ENCODE peak calls at places on chromosome 14, in seven cellular contexts. N, Q, G, U, M, V and R are unnamed samples.

GRCh38 chr14:101730626-101731186 is 30.8 kb upstream of the PPP2R5C start:
- DNase-seq in G (no peak), V (no peak), N (no peak), Q (no peak), U (no peak), M (no peak), R (no peak)

GRCh38 chr14:68734231-68734732 is 58.6 kb downstream of the ZFP36L1 start:
- DNase-seq in G (no peak), V (no peak), N (no peak), U (peak), Q (no peak), M (peak), R (no peak)

GRCh38 chr14:102222751-102223150 is 82.2 kb downstream of the MOK start:
- DNase-seq in N (no peak), G (no peak), V (no peak), Q (no peak), U (no peak), M (no peak), R (no peak)

GRCh38 chr14:67536087-67536486 is 3.0 kb downstream of the PLEKHH1 start:
- DNase-seq in M (no peak), U (no peak), Q (no peak), N (no peak), G (no peak), V (no peak), R (no peak)

GRCh38 chr14:89827260-89827659 is 127.3 kb downstream of the EFCAB11 start:
- DNase-seq in M (no peak), G (no peak), N (no peak), U (no peak), V (no peak), Q (no peak), R (no peak)

GRCh38 chr14:83196235-83196634 is 1662.6 kb upstream of the SEL1L start:
- DNase-seq in G (no peak), V (no peak), M (peak), Q (no peak), U (no peak), N (no peak), R (no peak)

GRCh38 chr14:106841701-106842100 is 1315.3 kb downstream of the TMEM121 start:
- DNase-seq in N (no peak), Q (no peak), U (no peak), M (no peak), V (no peak), G (no peak), R (no peak)

GRCh38 chr14:34387974-34388533 is 74.0 kb downstream of the SPTSSA start:
- DNase-seq in M (no peak), G (no peak), N (no peak), V (no peak), Q (no peak), U (no peak), R (no peak)

GRCh38 chr14:74915826-74916225 is 7.2 kb downstream of the RPS6KL1 start:
- DNase-seq in N (no peak), M (no peak), Q (no peak), G (no peak), V (no peak), U (no peak), R (no peak)

GRCh38 chr14:73751157-73751691 is 37.0 kb upstream of the PNMA1 start:
- DNase-seq in V (no peak), M (no peak), G (no peak), N (no peak), U (no peak), Q (no peak), R (no peak)

GRCh38 chr14:49984419-49984818 is 91.5 kb downstream of the ARF6 start:
- DNase-seq in U (no peak), Q (no peak), G (no peak), V (peak), M (no peak), N (no peak), R (peak)

GRCh38 chr14:72247896-72248295 is 315.7 kb downstream of the RGS6 start:
- DNase-seq in M (no peak), G (no peak), V (no peak), Q (no peak), U (no peak), N (no peak), R (no peak)

GRCh38 chr14:90742709-90743108 is 73.5 kb downstream of the TTC7B start:
- DNase-seq in N (no peak), U (no peak), Q (no peak), V (no peak), M (no peak), G (no peak), R (no peak)

GRCh38 chr14:89053303-89053702 is 228.9 kb downstream of the TTC8 start:
- DNase-seq in Q (no peak), M (no peak), G (no peak), N (no peak), U (no peak), V (no peak), R (no peak)

GRCh38 chr14:81192594-81192993 is 28.2 kb downstream of the GTF2A1 start:
- DNase-seq in G (no peak), V (no peak), Q (no peak), M (no peak), U (no peak), N (no peak), R (no peak)

GRCh38 chr14:106766145-106766544 is 1239.8 kb downstream of the TMEM121 start:
- DNase-seq in Q (no peak), M (no peak), G (no peak), V (no peak), N (no peak), U (no peak), R (no peak)

GRCh38 chr14:72605096-72605920 is 288.6 kb downstream of the DPF3 start:
- DNase-seq in Q (no peak), M (no peak), G (no peak), V (no peak), N (no peak), U (no peak), R (no peak)

GRCh38 chr14:65019944-65020566 is 33.4 kb downstream of the FNTB start:
- DNase-seq in Q (peak), U (peak), N (peak), M (no peak), V (peak), G (no peak), R (peak)

GRCh38 chr14:55180434-55180833 is 11.0 kb downstream of the DLGAP5 start:
- DNase-seq in N (no peak), V (no peak), U (peak), G (no peak), Q (peak), M (no peak), R (peak)

GRCh38 chr14:70999117-70999516 is 91.9 kb downstream of the PCNX1 start:
- DNase-seq in V (no peak), Q (no peak), G (no peak), U (no peak), N (no peak), M (no peak), R (no peak)

GRCh38 chr14:59482471-59483331 is 1.5 kb downstream of the L3HYPDH start:
- DNase-seq in G (no peak), V (peak), N (peak), Q (peak), U (no peak), M (no peak), R (peak)

GRCh38 chr14:26794731-26795130 is 196.9 kb upstream of the NOVA1 start:
- DNase-seq in N (no peak), Q (no peak), V (no peak), M (no peak), U (no peak), G (no peak), R (peak)

GRCh38 chr14:101589486-101590015 is 28.3 kb downstream of the DIO3 start:
- DNase-seq in G (no peak), V (no peak), N (no peak), M (no peak), Q (no peak), U (no peak), R (no peak)

GRCh38 chr14:67411820-67412421 is at the start of gene PLEK2:
- DNase-seq in M (no peak), U (no peak), N (peak), G (peak), Q (no peak), V (peak), R (peak)

GRCh38 chr14:36666416-36667206 is 5.0 kb downstream of the PAX9 start:
- DNase-seq in V (no peak), Q (no peak), U (no peak), N (no peak), M (no peak), G (no peak), R (no peak)
- TF ChIP-seq CTCF in V (no peak), Q (no peak), U (no peak), N (no peak), M (no peak), G (no peak), R (no peak)

GRCh38 chr14:100067481-100067880 is 2.3 kb downstream of the EVL start:
- DNase-seq in G (no peak), M (no peak), U (peak), V (no peak), N (no peak), Q (no peak), R (no peak)
- H3K4me3 ChIP-seq in G (no peak), M (no peak), U (peak), V (no peak), N (no peak), Q (no peak), R (no peak)

GRCh38 chr14:35558680-35559079 is 24.7 kb downstream of the INSM2 start:
- DNase-seq in V (no peak), M (no peak), N (no peak), G (no peak), U (no peak), Q (no peak), R (no peak)
- TF ChIP-seq CTCF in V (no peak), M (no peak), N (no peak), G (no peak), U (no peak), Q (no peak), R (no peak)

GRCh38 chr14:22002860-22003284 is 329.3 kb upstream of the OR4E1 start:
- DNase-seq in G (peak), M (no peak), V (no peak), U (peak), Q (no peak), N (no peak), R (no peak)
- H3K4me3 ChIP-seq in G (no peak), M (no peak), V (no peak), U (no peak), Q (no peak), N (no peak), R (no peak)

GRCh38 chr14:51597511-51597920 is 54.2 kb upstream of the FRMD6 start:
- DNase-seq in U (no peak), V (no peak), Q (no peak), M (no peak), G (no peak), N (no peak), R (no peak)

GRCh38 chr14:51603495-51603894 is 48.2 kb upstream of the FRMD6 start:
- DNase-seq in V (peak), M (no peak), Q (no peak), N (no peak), G (no peak), U (no peak), R (no peak)

GRCh38 chr14:51604078-51604477 is 47.6 kb upstream of the FRMD6 start:
- DNase-seq in N (no peak), M (no peak), G (no peak), U (no peak), Q (peak), V (peak), R (peak)

GRCh38 chr14:51602176-51602759 is 49.4 kb upstream of the FRMD6 start:
- DNase-seq in M (no peak), N (no peak), V (no peak), U (peak), G (no peak), Q (no peak), R (no peak)

DNA sequence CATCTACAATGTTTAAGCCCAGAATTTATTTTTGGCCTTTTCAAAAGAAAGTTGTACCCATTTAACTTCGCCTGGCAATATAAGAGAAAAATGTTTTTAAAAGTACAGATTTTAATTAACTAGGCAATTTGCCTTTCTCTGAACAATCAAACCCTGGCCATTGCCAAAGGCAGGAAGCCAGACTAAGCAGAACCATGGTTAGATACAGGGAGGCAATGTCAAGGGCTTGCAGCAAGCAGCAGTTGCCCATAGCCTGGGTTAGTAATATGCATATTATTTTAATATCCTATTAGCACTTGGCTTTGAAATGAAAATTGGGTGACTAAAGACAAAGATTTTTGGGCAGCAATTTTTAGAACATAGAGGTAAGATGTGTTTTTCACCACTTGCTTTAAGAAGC is 51.1 kb upstream of the FRMD6 start:
- DNase-seq in N (no peak), Q (no peak), M (no peak), G (no peak), V (no peak), U (no peak), R (no peak)
- TF ChIP-seq CTCF in N (no peak), Q (no peak), M (no peak), G (no peak), V (no peak), U (no peak), R (no peak)